ENCODE peak calls at places on chromosomes 1 and 21, in seven cellular contexts. S is progenitor cell of endocrine pancreas, N is MCF 10A, K is AG09309, X is suprapubic skin, R is bronchial epithelial cell, B is prostate gland. C is an unnamed sample.

GRCh38 chr1:113452921-113453770 is 62.8 kb downstream of the MAGI3 start:
- DNase-seq in S (no peak), N (peak), K (no peak), X (no peak), R (peak), B (peak), C (no peak)

GRCh38 chr21:15140321-15141019 is 75.7 kb upstream of the NRIP1 start:
- DNase-seq in S (peak), N (no peak), K (no peak), X (no peak), R (peak), B (no peak), C (peak)

GRCh38 chr1:55970711-55971110 is 608.7 kb downstream of the PLPP3 start:
- DNase-seq in S (no peak), N (peak), K (peak), X (no peak), R (no peak), B (no peak), C (no peak)

GRCh38 chr1:112549590-112549989 is 40.8 kb downstream of the WNT2B start:
- DNase-seq in S (no peak), N (no peak), K (no peak), X (no peak), R (no peak), B (no peak), C (no peak)

GRCh38 chr1:180156631-180157091 is 2.0 kb downstream of the QSOX1 start:
- DNase-seq in S (no peak), N (peak), K (peak), X (no peak), R (peak), B (no peak), C (no peak)

GRCh38 chr1:226410958-226411357 is 3.1 kb upstream of the PARP1 start:
- DNase-seq in S (no peak), N (no peak), K (no peak), X (peak), R (no peak), B (no peak), C (no peak)

GRCh38 chr1:39393645-39394044 is 97.8 kb upstream of the BMP8A start:
- DNase-seq in S (no peak), N (no peak), K (no peak), X (no peak), R (no peak), B (no peak), C (no peak)

GRCh38 chr1:113835686-113836290 is 23.5 kb upstream of the RSBN1 start:
- DNase-seq in S (no peak), N (peak), K (no peak), X (no peak), R (peak), B (no peak), C (no peak)

GRCh38 chr21:43917515-43918384 is 52.7 kb downstream of the AGPAT3 start:
- DNase-seq in S (no peak), N (peak), K (no peak), X (peak), R (no peak), B (no peak), C (peak)

GRCh38 chr1:40350391-40350790 is 23.1 kb upstream of the SMAP2 start:
- DNase-seq in S (no peak), N (no peak), K (no peak), X (no peak), R (no peak), B (no peak), C (no peak)

GRCh38 chr1:156528231-156528630 is 27.7 kb upstream of the MEF2D start:
- DNase-seq in S (no peak), N (no peak), K (no peak), X (no peak), R (no peak), B (no peak), C (no peak)

GRCh38 chr1:17875171-17875881 is 120.2 kb downstream of the ACTL8 start:
- DNase-seq in S (no peak), N (no peak), K (no peak), X (no peak), R (peak), B (no peak), C (no peak)

GRCh38 chr1:117590273-117590925 is 15.4 kb upstream of the TENT5C start:
- DNase-seq in S (no peak), N (no peak), K (no peak), X (peak), R (peak), B (no peak), C (no peak)

GRCh38 chr1:98385691-98386090 is 275.8 kb upstream of the SNX7 start:
- DNase-seq in S (no peak), N (no peak), K (no peak), X (no peak), R (no peak), B (no peak), C (no peak)

GRCh38 chr1:31689821-31690220 is 14.0 kb downstream of the COL16A1 start:
- DNase-seq in S (no peak), N (peak), K (peak), X (no peak), R (peak), B (no peak), C (no peak)

GRCh38 chr1:31626451-31627202 is 9.1 kb downstream of the HCRTR1 start:
- DNase-seq in S (no peak), N (no peak), K (no peak), X (no peak), R (no peak), B (no peak), C (no peak)

GRCh38 chr1:154936416-154937050 is at the start of gene PMVK:
- DNase-seq in S (peak), N (peak), K (peak), X (peak), R (peak), B (peak), C (peak)
- TF ChIP-seq CTCF in S (peak), N (peak), K (no peak), X (no peak), R (peak), B (peak), C (peak)

GRCh38 chr1:77744576-77744975 is 15.1 kb downstream of the USP33 start:
- DNase-seq in S (no peak), N (peak), K (no peak), X (no peak), R (no peak), B (no peak), C (no peak)
- TF ChIP-seq CTCF in S (no peak), N (no peak), K (no peak), X (no peak), R (no peak), B (no peak), C (no peak)

GRCh38 chr21:39456665-39457064 is 4.9 kb downstream of the SH3BGR start:
- DNase-seq in S (no peak), N (no peak), K (no peak), X (no peak), R (peak), B (no peak), C (no peak)
- TF ChIP-seq CTCF in S (peak), N (peak), K (peak), X (no peak), R (peak), B (no peak), C (no peak)

GRCh38 chr1:150762559-150762958 is 3.0 kb downstream of the CTSS start:
- DNase-seq in S (no peak), N (no peak), K (no peak), X (no peak), R (no peak), B (no peak), C (no peak)

GRCh38 chr1:150763018-150763417 is 2.6 kb downstream of the CTSS start:
- DNase-seq in S (no peak), N (no peak), K (no peak), X (no peak), R (no peak), B (no peak), C (no peak)

GRCh38 chr1:150764617-150765090 is 924 bp downstream of the CTSS start:
- DNase-seq in S (no peak), N (peak), K (peak), X (no peak), R (peak), B (no peak), C (no peak)

GRCh38 chr1:150763631-150764223 is 1.9 kb downstream of the CTSS start:
- DNase-seq in S (no peak), N (no peak), K (no peak), X (no peak), R (no peak), B (no peak), C (no peak)

DNA sequence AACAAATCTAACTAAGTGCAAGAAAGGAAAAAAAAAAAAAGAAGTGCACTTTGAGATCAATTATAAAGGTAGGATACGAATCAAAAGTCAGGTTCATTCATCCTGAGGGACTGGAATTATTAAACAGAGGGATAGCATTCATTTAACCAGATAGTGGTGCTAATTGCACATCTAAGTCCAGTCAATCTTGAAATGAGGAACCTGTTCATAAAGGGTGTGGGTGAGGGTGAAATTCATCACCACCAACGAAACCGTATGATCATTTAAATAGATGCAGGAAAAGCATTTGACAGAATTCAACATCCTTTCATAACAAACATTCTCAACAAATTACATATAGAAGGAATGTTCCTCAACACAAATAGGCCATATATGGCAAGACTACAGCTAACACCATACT is 5.6 kb downstream of the CTSS start:
- DNase-seq in S (no peak), N (no peak), K (no peak), X (no peak), R (no peak), B (no peak), C (no peak)
- TF ChIP-seq CTCF in S (no peak), N (no peak), K (no peak), X (no peak), R (no peak), B (no peak), C (no peak)

GRCh38 chr1:43974443-43975248 is at the start of gene ATP6V0B:
- DNase-seq in S (peak), N (peak), K (peak), X (peak), R (peak), B (peak), C (peak)
- TF ChIP-seq CTCF in S (no peak), N (no peak), K (peak), X (no peak), R (peak), B (peak), C (peak)

GRCh38 chr1:213066363-213066762 is 15.3 kb downstream of the RPS6KC1 start:
- DNase-seq in S (no peak), N (no peak), K (no peak), X (no peak), R (no peak), B (no peak), C (no peak)

GRCh38 chr1:213067366-213067765 is 16.3 kb downstream of the RPS6KC1 start:
- DNase-seq in S (no peak), N (no peak), K (no peak), X (no peak), R (no peak), B (no peak), C (no peak)

GRCh38 chr1:213075725-213076124 is 24.7 kb downstream of the RPS6KC1 start:
- DNase-seq in S (no peak), N (no peak), K (no peak), X (no peak), R (no peak), B (no peak), C (no peak)

GRCh38 chr1:213065800-213066199 is 14.8 kb downstream of the RPS6KC1 start:
- DNase-seq in S (no peak), N (no peak), K (no peak), X (no peak), R (no peak), B (no peak), C (no peak)

GRCh38 chr1:213070399-213070798 is 19.4 kb downstream of the RPS6KC1 start:
- DNase-seq in S (no peak), N (peak), K (peak), X (no peak), R (peak), B (peak), C (no peak)
- TF ChIP-seq CTCF in S (no peak), N (peak), K (peak), X (no peak), R (no peak), B (no peak), C (no peak)

GRCh38 chr1:28983509-28984310 is 69.3 kb downstream of the EPB41 start:
- DNase-seq in S (no peak), N (no peak), K (no peak), X (no peak), R (no peak), B (no peak), C (peak)
- TF ChIP-seq CTCF in S (peak), N (no peak), K (no peak), X (no peak), R (no peak), B (peak), C (peak)